ENCODE peak calls at places on chromosomes 4 and X, in nine cellular contexts. F is H1, G is HCT116, E is endothelial cell of umbilical vein, R is stomach, S is GM12878, O is upper lobe of left lung, J is suprapubic skin, V is breast epithelium. Q is an unnamed sample.

GRCh38 chrX:154307207-154307606 is 11.6 kb downstream of the TKTL1 start:
- DNase-seq in S (no peak), V (no peak), R (no peak), J (no peak), F (no peak), E (no peak), G (no peak), O (no peak), Q (no peak)

GRCh38 chr4:165312506-165312905 is 15.0 kb upstream of the MSMO1 start:
- DNase-seq in S (no peak), J (no peak), R (no peak), F (no peak), O (no peak), E (peak; percentile 47), G (no peak), V (no peak), Q (no peak)

GRCh38 chr4:99690472-99690871 is 32.8 kb upstream of the C4orf54 start:
- DNase-seq in F (no peak), J (no peak), S (no peak), R (no peak), V (no peak), E (no peak), G (no peak), O (no peak), Q (no peak)

GRCh38 chr4:74675673-74676279 is 118.5 kb downstream of the BTC start:
- DNase-seq in J (no peak), V (no peak), G (peak; percentile 80), F (no peak), E (peak; percentile 70), O (no peak), R (no peak), S (no peak), Q (no peak)

GRCh38 chrX:13658602-13659001 is 5.7 kb downstream of the TCEANC start:
- DNase-seq in E (peak; percentile 52), V (no peak), R (no peak), S (no peak), O (no peak), G (peak; percentile 35), J (no peak), F (no peak), Q (no peak)

GRCh38 chrX:69128573-69128972 is 36.7 kb downstream of the PJA1 start:
- DNase-seq in G (no peak), V (no peak), R (peak; percentile 30), S (no peak), J (no peak), E (no peak), O (no peak), F (peak; percentile 53), Q (no peak)

GRCh38 chrX:114584434-114584943 is 603 bp downstream of the HTR2C start:
- DNase-seq in O (no peak), S (no peak), G (no peak), R (no peak), E (no peak), V (no peak), F (peak; percentile 63), J (peak; percentile 59), Q (no peak)

GRCh38 chr4:48467891-48468290 is 15.3 kb upstream of the SLC10A4 start:
- DNase-seq in E (no peak), J (no peak), G (no peak), R (no peak), S (no peak), O (no peak), F (no peak), V (no peak), Q (no peak)

DNA sequence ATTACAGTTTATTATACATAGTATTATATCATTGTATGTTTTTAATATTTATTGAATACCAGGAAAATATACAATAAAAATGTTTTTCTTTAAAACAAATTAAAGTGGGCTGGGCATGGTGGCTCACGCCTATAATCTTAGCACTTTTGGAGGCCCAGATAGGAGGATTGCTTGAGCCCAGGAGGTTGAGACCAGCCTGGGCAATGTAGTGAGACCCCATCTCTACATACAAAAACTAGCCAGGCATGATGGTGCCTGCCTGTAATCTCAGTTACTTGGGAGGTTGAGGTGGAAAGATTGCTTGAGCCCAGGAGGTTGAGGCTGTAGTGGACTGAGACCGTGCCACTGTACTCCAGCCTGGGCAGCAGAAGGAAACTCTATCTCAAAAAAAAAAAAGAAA is 38.3 kb upstream of the PDS5A start:
- DNase-seq in F (no peak), S (no peak), V (no peak), G (no peak), R (no peak), J (no peak), O (no peak), E (no peak), Q (no peak)
- TF ChIP-seq POLR2A in F (no peak), S (no peak), V (no peak), G (no peak), R (no peak), J (no peak), O (no peak), E (no peak), Q (no peak)

GRCh38 chr4:145497199-145498149 is 15.8 kb downstream of the SMAD1 start:
- DNase-seq in G (no peak), F (no peak), J (no peak), V (no peak), E (no peak), R (no peak), S (no peak), O (no peak), Q (no peak)

GRCh38 chr4:145501051-145501660 is 19.5 kb downstream of the SMAD1 start:
- DNase-seq in V (no peak), S (no peak), R (no peak), J (no peak), F (no peak), G (no peak), E (peak; percentile 91), O (no peak), Q (no peak)

GRCh38 chr4:145494666-145495065 is 13.0 kb downstream of the SMAD1 start:
- DNase-seq in G (no peak), O (no peak), S (no peak), V (no peak), E (no peak), F (no peak), J (no peak), R (no peak), Q (no peak)

GRCh38 chr4:145496292-145496691 is 14.6 kb downstream of the SMAD1 start:
- DNase-seq in R (no peak), S (no peak), E (no peak), G (no peak), F (no peak), O (no peak), J (no peak), V (no peak), Q (no peak)

GRCh38 chr4:145498430-145498829 is 16.8 kb downstream of the SMAD1 start:
- DNase-seq in O (no peak), J (no peak), F (no peak), E (no peak), R (no peak), G (no peak), S (no peak), V (no peak), Q (no peak)
- TF ChIP-seq CTCF in O (no peak), J (no peak), F (no peak), E (no peak), R (no peak), G (no peak), S (no peak), V (no peak), Q (no peak)

GRCh38 chrX:7146703-7147430 is 645 bp upstream of the STS start:
- DNase-seq in O (peak; percentile 63), G (no peak), E (no peak), S (no peak), J (no peak), V (no peak), R (peak; percentile 45), F (no peak), Q (peak; percentile 69)

GRCh38 chrX:7146026-7146702 is 1.3 kb upstream of the STS start:
- DNase-seq in E (no peak), F (no peak), G (no peak), O (no peak), V (no peak), S (no peak), J (no peak), R (no peak), Q (no peak)

GRCh38 chrX:7147431-7147977 is at the start of gene STS:
- DNase-seq in E (peak; percentile 11), O (peak; percentile 37), J (peak; percentile 72), G (no peak), V (peak; percentile 44), S (no peak), R (peak; percentile 49), F (peak; percentile 49), Q (peak; percentile 74)

GRCh38 chrX:7149421-7149820 is 1.5 kb upstream of the PUDP start:
- DNase-seq in R (no peak), J (no peak), F (no peak), S (no peak), V (no peak), O (no peak), G (no peak), E (no peak), Q (no peak)

GRCh38 chrX:7147978-7148824 is at the start of gene PUDP:
- DNase-seq in S (no peak), F (peak; percentile 81), V (peak; percentile 81), J (peak; percentile 79), O (peak; percentile 94), E (peak; percentile 77), R (peak; percentile 95), G (peak; percentile 37), Q (peak; percentile 94)
- TF ChIP-seq POLR2AphosphoS5 in S (peak; percentile 75), F (no peak), V (peak; percentile 41), J (peak; percentile 21), O (peak; percentile 60), E (peak; percentile 52), R (no peak), G (peak; percentile 74), Q (peak; percentile 66)

GRCh38 chr4:139282375-139283075 is 2.5 kb upstream of the MGARP start:
- DNase-seq in R (no peak), J (no peak), G (no peak), F (no peak), O (no peak), E (peak; percentile 64), V (no peak), S (no peak), Q (no peak)

GRCh38 chr4:139278956-139279722 is 886 bp downstream of the MGARP start:
- DNase-seq in F (peak; percentile 61), O (no peak), R (no peak), G (no peak), S (no peak), J (no peak), V (no peak), E (peak; percentile 68), Q (no peak)

GRCh38 chr4:139278450-139278849 is 1.6 kb downstream of the MGARP start:
- DNase-seq in S (no peak), R (no peak), O (no peak), F (no peak), E (no peak), J (no peak), V (no peak), G (no peak), Q (no peak)

GRCh38 chr4:139281212-139281611 is 1.2 kb upstream of the MGARP start:
- DNase-seq in E (peak; percentile 48), O (no peak), G (no peak), F (no peak), J (no peak), R (no peak), S (no peak), V (no peak), Q (no peak)

DNA sequence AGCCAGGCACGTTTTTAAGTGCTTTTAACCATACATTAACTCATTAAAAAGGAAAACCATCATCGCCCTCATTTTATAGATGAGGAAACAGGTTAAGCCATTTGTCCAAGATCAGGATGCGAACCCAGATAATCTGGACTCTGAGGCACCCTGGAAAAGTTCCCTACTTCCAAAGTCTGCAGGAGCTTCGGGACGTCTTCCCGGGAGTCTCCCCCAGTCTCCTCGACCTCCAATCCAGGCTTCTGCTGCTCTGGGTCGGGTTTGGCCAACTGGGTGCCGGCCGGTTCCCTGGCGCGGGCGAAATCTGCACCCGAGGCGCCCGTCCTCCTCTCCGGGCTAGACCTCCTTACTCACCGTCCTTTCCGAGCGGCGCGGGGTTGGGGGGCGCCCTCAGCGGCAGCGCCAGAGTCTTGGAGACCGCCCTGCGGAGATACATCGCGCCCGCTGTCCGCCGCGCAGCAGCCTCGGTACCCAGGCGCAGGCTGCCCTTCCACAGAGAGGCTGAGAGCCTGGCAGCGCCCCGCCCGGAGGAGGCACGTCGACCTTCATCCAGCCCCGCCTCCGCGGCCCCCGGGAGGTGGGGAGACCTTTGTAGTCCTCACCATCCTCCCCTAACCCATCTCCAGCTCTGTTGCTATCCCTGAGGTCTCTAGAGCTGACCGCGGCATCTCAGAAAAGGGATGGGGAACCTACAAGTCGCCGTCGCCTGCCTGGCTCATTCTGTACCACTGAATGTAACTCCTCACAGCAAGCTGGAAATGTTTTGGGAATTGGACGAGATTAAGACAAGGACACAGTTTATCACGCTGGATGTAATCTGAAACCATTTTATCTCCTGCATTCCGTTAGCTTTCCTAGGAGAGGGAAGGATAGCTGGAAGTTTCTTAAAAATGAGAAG is at the start of gene MGARP:
- DNase-seq in O (no peak), G (no peak), F (peak; percentile 88), V (no peak), R (no peak), E (peak; percentile 73), J (no peak), S (no peak), Q (no peak)
- TF ChIP-seq POLR2A in O (no peak), G (no peak), F (no peak), V (no peak), R (no peak), E (peak; percentile 53), J (no peak), S (no peak), Q (no peak)

Q was measured in sigmoid colon.